ENCODE peak calls at places on chromosomes 11 and 22, in five cellular contexts. X is cardiac fibroblast, T is head of caudate nucleus, G is hippocampal formation, W is H4. Z is an unnamed sample.

GRCh38 chr11:73321342-73322110 is 13.4 kb downstream of the ARHGEF17 start:
- DNase-seq in T (no peak), X (peak; percentile 73), G (no peak), W (peak; percentile 69), Z (no peak)

GRCh38 chr11:86547727-86548126 is 124.7 kb downstream of the ME3 start:
- DNase-seq in T (no peak), W (no peak), X (peak; percentile 49), G (no peak), Z (no peak)

GRCh38 chr11:7538466-7539454 is 25.0 kb downstream of the PPFIBP2 start:
- DNase-seq in G (no peak), W (no peak), T (no peak), X (no peak), Z (no peak)

GRCh38 chr11:46270707-46271106 is 6.8 kb upstream of the CREB3L1 start:
- DNase-seq in W (no peak), G (no peak), T (no peak), X (no peak), Z (no peak)

GRCh38 chr22:46226577-46226976 is 23.5 kb downstream of the CDPF1 start:
- DNase-seq in W (no peak), X (no peak), G (no peak), T (no peak), Z (no peak)

GRCh38 chr11:405323-405975 is 9.3 kb downstream of the SIGIRR start:
- DNase-seq in W (no peak), T (peak; percentile 58), G (no peak), X (peak; percentile 59), Z (peak; percentile 42)

GRCh38 chr22:31937328-31937727 is 7.0 kb upstream of the YWHAH start:
- DNase-seq in T (no peak), X (no peak), G (no peak), W (no peak), Z (no peak)

GRCh38 chr11:76051937-76052336 is 154.4 kb downstream of the WNT11 start:
- DNase-seq in X (no peak), G (no peak), T (no peak), W (no peak), Z (no peak)

GRCh38 chr22:23915230-23915754 is 21.1 kb downstream of the MIF start:
- DNase-seq in G (no peak), W (no peak), T (no peak), X (no peak), Z (no peak)

GRCh38 chr11:134369656-134370525 is 38.1 kb downstream of the GLB1L2 start:
- DNase-seq in G (no peak), T (no peak), X (no peak), W (no peak), Z (no peak)

GRCh38 chr22:44752285-44753188 is at the start of gene ARHGAP8:
- DNase-seq in T (no peak), G (no peak), W (no peak), X (no peak), Z (no peak)

GRCh38 chr11:130849215-130849568 is 67.1 kb downstream of the SNX19 start:
- DNase-seq in T (no peak), W (no peak), X (peak; percentile 88), G (peak; percentile 32), Z (no peak)

GRCh38 chr22:33578752-33579151 is 341.5 kb downstream of the LARGE1 start:
- DNase-seq in G (no peak), X (no peak), T (no peak), W (no peak), Z (no peak)

GRCh38 chr11:116694017-116694725 is 78.6 kb downstream of the BUD13 start:
- DNase-seq in W (no peak), G (no peak), T (no peak), X (no peak), Z (no peak)

GRCh38 chr22:28341001-28341400 is 338.6 kb downstream of the TTC28 start:
- DNase-seq in G (no peak), T (no peak), W (no peak), X (peak; percentile 42), Z (no peak)

GRCh38 chr11:133227674-133228111 is 304.6 kb downstream of the OPCML start:
- DNase-seq in T (no peak), W (no peak), X (no peak), G (no peak), Z (no peak)

GRCh38 chr11:15119352-15119751 is 4.6 kb downstream of the INSC start:
- DNase-seq in W (no peak), G (no peak), X (no peak), T (no peak), Z (no peak)

GRCh38 chr11:97739892-97740782 is 1280.6 kb upstream of the CNTN5 start:
- DNase-seq in W (peak; percentile 72), T (no peak), G (no peak), X (peak; percentile 94), Z (no peak)

GRCh38 chr11:58625826-58626460 is 3.5 kb downstream of the CNTF start:
- DNase-seq in G (no peak), T (no peak), W (no peak), X (peak; percentile 15), Z (no peak)

GRCh38 chr22:47595122-47595521 is 832.7 kb downstream of the TBC1D22A start:
- DNase-seq in X (no peak), G (no peak), T (no peak), W (no peak), Z (no peak)

GRCh38 chr11:15968461-15969130 is 387.8 kb downstream of the SOX6 start:
- DNase-seq in X (peak; percentile 26), T (no peak), G (peak; percentile 26), W (no peak), Z (peak; percentile 23)

GRCh38 chr22:45262931-45263789 is 21.6 kb upstream of the UPK3A start:
- DNase-seq in X (no peak), T (peak; percentile 30), W (no peak), G (no peak), Z (no peak)

GRCh38 chr11:133816146-133816545 is 29.2 kb downstream of the SPATA19 start:
- DNase-seq in W (no peak), T (no peak), X (no peak), G (no peak), Z (no peak)

GRCh38 chr11:18844753-18845367 is 53.3 kb upstream of the PTPN5 start:
- DNase-seq in W (no peak), T (no peak), G (no peak), X (peak; percentile 56), Z (no peak)

GRCh38 chr11:114080219-114080618 is 20.7 kb downstream of the ZBTB16 start:
- DNase-seq in G (no peak), T (no peak), W (peak; percentile 50), X (peak; percentile 69), Z (no peak)

GRCh38 chr11:124415356-124415923 is 9.2 kb downstream of the OR8B4 start:
- DNase-seq in X (peak; percentile 74), T (no peak), G (peak; percentile 50), W (peak; percentile 39), Z (no peak)

GRCh38 chr11:14388352-14388751 is 29.4 kb upstream of the RRAS2 start:
- DNase-seq in X (no peak), G (no peak), W (no peak), T (no peak), Z (no peak)

GRCh38 chr11:23313001-23313400 is 452.7 kb upstream of the CCDC179 start:
- DNase-seq in W (peak; percentile 27), G (no peak), T (no peak), X (no peak), Z (no peak)

GRCh38 chr11:112161012-112161411 is 2.9 kb downstream of the IL18 start:
- DNase-seq in W (no peak), T (no peak), X (peak; percentile 32), G (no peak), Z (no peak)

GRCh38 chr11:77789731-77790476 is 30.6 kb downstream of the RSF1 start:
- DNase-seq in T (no peak), G (no peak), W (no peak), X (no peak), Z (no peak)

GRCh38 chr11:110130642-110131238 is 37.5 kb downstream of the ZC3H12C start:
- DNase-seq in X (peak; percentile 70), T (peak; percentile 38), W (no peak), G (no peak), Z (no peak)

GRCh38 chr11:74634537-74634936 is 42.2 kb downstream of the POLD3 start:
- DNase-seq in T (peak; percentile 29), X (peak; percentile 57), W (peak; percentile 52), G (no peak), Z (no peak)

GRCh38 chr11:503179-503981 is 3.7 kb downstream of the RNH1 start:
- DNase-seq in T (peak; percentile 90), G (peak; percentile 56), W (no peak), X (peak; percentile 86), Z (peak; percentile 91)

GRCh38 chr11:60838132-60838531 is 3.8 kb upstream of the CCDC86 start:
- DNase-seq in G (no peak), T (no peak), X (peak; percentile 43), W (no peak), Z (no peak)

GRCh38 chr11:118618115-118618990 is 10.9 kb downstream of the PHLDB1 start:
- DNase-seq in W (peak; percentile 54), X (peak; percentile 94), G (peak; percentile 61), T (peak; percentile 88), Z (peak; percentile 73)

GRCh38 chr11:60951909-60952741 is at the start of gene SLC15A3:
- DNase-seq in G (no peak), X (peak; percentile 55), W (no peak), T (peak; percentile 57), Z (no peak)

GRCh38 chr22:49203863-49204598 is 623.6 kb downstream of the BRD1 start:
- DNase-seq in X (no peak), W (no peak), G (no peak), T (peak; percentile 6), Z (no peak)

GRCh38 chr11:35139883-35140282 is 912 bp downstream of the CD44 start:
- DNase-seq in W (peak; percentile 46), T (no peak), X (no peak), G (no peak), Z (no peak)

GRCh38 chr22:43639228-43639948 is 172.7 kb downstream of the EFCAB6 start:
- DNase-seq in X (no peak), T (no peak), G (no peak), W (no peak), Z (no peak)